ENCODE peak calls at places on chromosomes 5 and 9, in seven cellular contexts. U is effector memory CD8-positive, alpha-beta T cell; A is BJ; M is activated effector memory CD4-positive, alpha-beta T cell treated with anti-CD3 and anti-CD28 coated beads, Interleukin-2, amount 50 U/mL, for 16 hours; J is HFF-Myc; N is PC-9; O is IMR-90. D is an unnamed sample.
A peak's percentile ranks its signal among the peaks of the same experiment; 100 is the strongest.

GRCh38 chr5:172670444-172670843 is 29.4 kb downstream of the NEURL1B start:
- DNase-seq in A (no peak), O (no peak), J (no peak), U (no peak), M (no peak), N (no peak), D (no peak)

GRCh38 chr9:114300846-114301797 is 21.8 kb upstream of the ORM1 start:
- DNase-seq in M (peak; percentile 36), U (no peak), O (no peak), N (no peak), J (no peak), A (no peak), D (peak; percentile 81)

GRCh38 chr9:1083325-1083913 is 33.3 kb downstream of the DMRT2 start:
- DNase-seq in A (no peak), U (no peak), M (no peak), N (no peak), J (peak; percentile 44), O (no peak), D (no peak)

GRCh38 chr9:68489636-68490035 is 51.0 kb downstream of the TMEM252 start:
- DNase-seq in J (no peak), U (no peak), N (no peak), A (no peak), M (no peak), O (peak; percentile 85), D (no peak)

GRCh38 chr5:132386644-132387286 is 17.3 kb downstream of the SLC22A5 start:
- DNase-seq in M (peak; percentile 89), O (peak; percentile 71), U (peak; percentile 76), N (peak; percentile 62), A (no peak), J (no peak), D (peak; percentile 93)

GRCh38 chr9:106019017-106019692 is 324.8 kb downstream of the TMEM38B start:
- DNase-seq in J (no peak), M (no peak), A (no peak), O (no peak), U (no peak), N (no peak), D (no peak)

GRCh38 chr9:93048706-93049448 is 9.6 kb upstream of the SUSD3 start:
- DNase-seq in A (no peak), N (no peak), M (no peak), O (no peak), U (no peak), J (no peak), D (no peak)

GRCh38 chr9:5361326-5362005 is 21.8 kb upstream of the RLN1 start:
- DNase-seq in A (no peak), U (no peak), J (no peak), N (no peak), M (no peak), O (no peak), D (no peak)

GRCh38 chr5:139091439-139092156 is 106.6 kb downstream of the SIL1 start:
- DNase-seq in M (no peak), N (no peak), A (no peak), U (no peak), J (no peak), O (no peak), D (no peak)

GRCh38 chr9:95585824-95586223 is 69.1 kb upstream of the PTCH1 start:
- DNase-seq in M (no peak), O (no peak), J (no peak), N (no peak), A (no peak), U (no peak), D (no peak)

GRCh38 chr9:38619556-38620447 is 594 bp downstream of the ANKRD18A start:
- DNase-seq in U (no peak), A (no peak), J (no peak), M (peak; percentile 77), N (peak; percentile 11), O (no peak), D (no peak)

GRCh38 chr5:80191991-80192398 is 63.9 kb downstream of the SERINC5 start:
- DNase-seq in A (no peak), U (no peak), M (peak; percentile 72), N (no peak), O (no peak), J (no peak), D (no peak)

GRCh38 chr5:16902846-16903245 is 33.2 kb downstream of the MYO10 start:
- DNase-seq in O (no peak), N (no peak), M (no peak), J (no peak), U (no peak), A (no peak), D (no peak)

GRCh38 chr5:153813871-153814270 is 224.8 kb downstream of the FAM114A2 start:
- DNase-seq in A (no peak), O (no peak), U (no peak), M (no peak), J (no peak), N (no peak), D (no peak)

GRCh38 chr9:18299449-18299848 is 174.5 kb upstream of the ADAMTSL1 start:
- DNase-seq in N (no peak), M (no peak), U (no peak), J (no peak), O (no peak), A (no peak), D (no peak)

GRCh38 chr9:88418715-88419540 is 30.7 kb downstream of the SPIN1 start:
- DNase-seq in O (no peak), U (no peak), A (no peak), J (no peak), M (no peak), N (no peak), D (no peak)

GRCh38 chr9:116102596-116102995 is 51.0 kb upstream of the PAPPA start:
- DNase-seq in J (no peak), N (no peak), M (no peak), U (no peak), A (no peak), O (no peak), D (no peak)

GRCh38 chr5:16776611-16777251 is 159.4 kb downstream of the MYO10 start:
- DNase-seq in A (no peak), J (no peak), N (no peak), O (no peak), M (no peak), U (no peak), D (no peak)

GRCh38 chr5:132471006-132471907 is 19.3 kb downstream of the IRF1 start:
- DNase-seq in O (no peak), M (peak; percentile 61), N (no peak), A (no peak), J (no peak), U (no peak), D (no peak)

GRCh38 chr5:98108497-98108896 is 665.0 kb upstream of the RGMB start:
- DNase-seq in J (peak; percentile 78), N (no peak), O (peak; percentile 99), A (peak; percentile 70), M (no peak), U (no peak), D (no peak)

GRCh38 chr5:15463231-15463630 is 36.7 kb upstream of the FBXL7 start:
- DNase-seq in J (no peak), M (no peak), U (no peak), A (no peak), N (no peak), O (peak; percentile 33), D (no peak)

GRCh38 chr9:18997151-18997550 is 35.9 kb downstream of the SAXO1 start:
- DNase-seq in J (no peak), A (no peak), O (no peak), U (no peak), M (no peak), N (no peak), D (no peak)

GRCh38 chr5:143024227-143024920 is 254.2 kb downstream of the ARHGAP26 start:
- DNase-seq in U (no peak), A (no peak), N (no peak), O (no peak), M (no peak), J (no peak), D (no peak)

GRCh38 chr5:24905123-24905522 is 260.3 kb upstream of the CDH10 start:
- DNase-seq in O (no peak), J (no peak), A (no peak), N (peak; percentile 67), U (no peak), M (no peak), D (no peak)

GRCh38 chr5:158174918-158175663 is 316.1 kb upstream of the CLINT1 start:
- DNase-seq in J (peak; percentile 20), M (peak; percentile 70), A (no peak), O (peak; percentile 56), U (peak; percentile 5), N (peak; percentile 32), D (peak; percentile 89)

GRCh38 chr9:121207371-121207940 is 5.8 kb upstream of the RAB14 start:
- DNase-seq in J (no peak), N (no peak), M (no peak), O (no peak), U (no peak), A (no peak), D (no peak)

GRCh38 chr9:36149197-36149596 is 12.7 kb downstream of the GLIPR2 start:
- DNase-seq in U (no peak), J (no peak), A (no peak), O (peak; percentile 79), M (no peak), N (no peak), D (peak; percentile 80)

GRCh38 chr9:97873877-97874276 is 20.9 kb downstream of the FOXE1 start:
- DNase-seq in N (peak; percentile 60), U (no peak), J (no peak), M (no peak), A (no peak), O (peak; percentile 10), D (no peak)

GRCh38 chr5:96336351-96336985 is 96.6 kb downstream of the PCSK1 start:
- DNase-seq in M (peak; percentile 76), O (peak; percentile 93), A (peak; percentile 53), N (peak; percentile 63), U (peak; percentile 51), J (peak; percentile 80), D (no peak)

GRCh38 chr9:35935755-35936509 is 22.0 kb downstream of the OR2S2 start:
- DNase-seq in U (no peak), A (peak; percentile 64), J (no peak), M (no peak), N (no peak), O (peak; percentile 82), D (no peak)

GRCh38 chr5:56641635-56642255 is 173.6 kb upstream of the MAP3K1 start:
- DNase-seq in M (no peak), A (no peak), U (no peak), N (no peak), J (no peak), O (no peak), D (no peak)

GRCh38 chr5:151686673-151687378 is at the start of gene SPARC:
- DNase-seq in U (no peak), A (peak; percentile 88), M (no peak), O (peak; percentile 96), N (peak; percentile 52), J (peak; percentile 91), D (peak; percentile 88)

GRCh38 chr5:115170128-115170923 is 618 bp upstream of the TRIM36 start:
- DNase-seq in M (peak; percentile 63), U (no peak), J (no peak), A (no peak), N (no peak), O (peak; percentile 1), D (no peak)

GRCh38 chr5:178114325-178115135 is 1.2 kb downstream of the N4BP3 start:
- DNase-seq in A (no peak), O (no peak), J (no peak), U (peak; percentile 79), M (peak; percentile 78), N (peak; percentile 37), D (no peak)

GRCh38 chr5:168286386-168286785 is 5.1 kb upstream of the WWC1 start:
- DNase-seq in A (no peak), N (no peak), M (no peak), J (no peak), O (no peak), U (no peak), D (no peak)

GRCh38 chr5:142222235-142222880 is 102.5 kb downstream of the SPRY4 start:
- DNase-seq in O (no peak), U (no peak), N (no peak), M (no peak), A (no peak), J (no peak), D (no peak)

D was measured in lower leg skin.